ENCODE peak calls at places on chromosomes 3 and 15, in ten cellular contexts. K is putamen; H is left colon; O is upper lobe of right lung; E is thoracic aorta; T is AG08395; D is NCI-H1092; C is activated CD4-positive, alpha-beta memory T cell treated with anti-CD3 and anti-CD28 coated beads, Interleukin-2, amount 10 ng/mL, durations not matched to agents 7 days and 5 days; J is HEK293T; A is iPS-NIHi11. N is an unnamed sample.
A peak's percentile ranks its signal among the peaks of the same experiment; 100 is the strongest.

GRCh38 chr3:11803977-11804903 is 42.4 kb downstream of the TAMM41 start:
- DNase-seq in K (peak; percentile 21), H (peak; percentile 32), O (no peak), E (no peak), T (peak; percentile 78), D (no peak), C (peak; percentile 56), J (peak; percentile 65), A (peak; percentile 74), N (peak; percentile 39)

GRCh38 chr3:51718547-51719412 is 11.9 kb downstream of the GRM2 start:
- DNase-seq in K (no peak), H (peak; percentile 69), O (peak; percentile 78), E (no peak), T (peak; percentile 45), D (peak; percentile 55), C (peak; percentile 83), J (peak; percentile 78), A (peak; percentile 92), N (peak; percentile 78)

GRCh38 chr3:174951023-174951422 is 91.9 kb downstream of the NAALADL2 start:
- DNase-seq in K (peak; percentile 38), H (no peak), O (no peak), E (no peak), T (no peak), D (no peak), C (no peak), J (no peak), A (no peak), N (no peak)

GRCh38 chr3:184808021-184808420 is 3.9 kb upstream of the VPS8 start:
- DNase-seq in K (no peak), H (no peak), O (no peak), E (no peak), T (no peak), D (no peak), C (no peak), J (no peak), A (peak; percentile 44), N (no peak)

GRCh38 chr3:46671541-46672348 is 21.7 kb downstream of the ALS2CL start:
- DNase-seq in K (no peak), H (peak; percentile 21), O (peak; percentile 59), E (no peak), T (no peak), D (no peak), C (no peak), J (no peak), A (no peak), N (no peak)

GRCh38 chr15:101482526-101483371 is 6.8 kb downstream of the PCSK6 start:
- DNase-seq in K (no peak), H (no peak), O (no peak), E (no peak), T (no peak), D (no peak), C (no peak), J (no peak), A (no peak), N (no peak)

GRCh38 chr15:68550498-68551295 is 28.1 kb upstream of the CORO2B start:
- DNase-seq in K (peak; percentile 62), H (no peak), O (peak; percentile 78), E (no peak), T (peak; percentile 48), D (peak; percentile 24), C (peak; percentile 75), J (peak; percentile 68), A (peak; percentile 82), N (peak; percentile 77)

GRCh38 chr3:87873136-87873535 is 185.7 kb downstream of the CGGBP1 start:
- DNase-seq in K (no peak), H (no peak), O (no peak), E (no peak), T (no peak), D (no peak), C (no peak), J (no peak), A (no peak), N (no peak)

GRCh38 chr15:51380999-51381806 is 39.7 kb downstream of the GLDN start:
- DNase-seq in K (peak; percentile 85), H (peak; percentile 43), O (no peak), E (peak; percentile 45), T (peak; percentile 83), D (peak; percentile 14), C (peak; percentile 34), J (peak; percentile 63), A (peak; percentile 82), N (peak; percentile 67)

GRCh38 chr15:99343836-99344551 is 92.7 kb downstream of the LRRC28 start:
- DNase-seq in K (no peak), H (no peak), O (no peak), E (no peak), T (no peak), D (no peak), C (peak; percentile 30), J (peak; percentile 26), A (peak; percentile 53), N (no peak)

GRCh38 chr15:48191574-48192225 is at the start of gene CTXN2:
- DNase-seq in K (peak; percentile 52), H (no peak), O (no peak), E (no peak), T (no peak), D (no peak), C (no peak), J (no peak), A (peak; percentile 18), N (peak; percentile 18)

GRCh38 chr3:7305561-7305960 is 444.6 kb downstream of the GRM7 start:
- DNase-seq in K (no peak), H (no peak), O (no peak), E (no peak), T (no peak), D (no peak), C (no peak), J (no peak), A (no peak), N (no peak)

GRCh38 chr3:159913712-159914414 is 74.8 kb upstream of the IL12A start:
- DNase-seq in K (no peak), H (no peak), O (no peak), E (no peak), T (no peak), D (no peak), C (no peak), J (no peak), A (no peak), N (no peak)

GRCh38 chr3:112357888-112358287 is 24.9 kb downstream of the CD200 start:
- DNase-seq in K (no peak), H (no peak), O (no peak), E (no peak), T (no peak), D (no peak), C (peak; percentile 40), J (no peak), A (no peak), N (no peak)

GRCh38 chr15:31241888-31242287 is 84.7 kb upstream of the KLF13 start:
- DNase-seq in K (no peak), H (no peak), O (no peak), E (no peak), T (no peak), D (no peak), C (peak; percentile 55), J (no peak), A (no peak), N (no peak)

GRCh38 chr3:11718582-11719405 is 75.1 kb upstream of the VGLL4 start:
- DNase-seq in K (peak; percentile 39), H (peak; percentile 54), O (peak; percentile 71), E (peak; percentile 32), T (peak; percentile 52), D (no peak), C (peak; percentile 46), J (peak; percentile 36), A (no peak), N (peak; percentile 67)

GRCh38 chr3:128761392-128761791 is 35.4 kb downstream of the RAB7A start:
- DNase-seq in K (no peak), H (no peak), O (no peak), E (no peak), T (no peak), D (no peak), C (no peak), J (no peak), A (no peak), N (no peak)

GRCh38 chr3:171266034-171266805 is 194.0 kb downstream of the TNIK start:
- DNase-seq in K (peak; percentile 58), H (no peak), O (no peak), E (no peak), T (no peak), D (no peak), C (no peak), J (no peak), A (no peak), N (no peak)

GRCh38 chr3:72347819-72348319 is 500.4 kb downstream of the SHQ1 start:
- DNase-seq in K (peak; percentile 57), H (peak; percentile 86), O (peak; percentile 87), E (peak; percentile 92), T (peak; percentile 77), D (no peak), C (peak; percentile 65), J (no peak), A (peak; percentile 82), N (peak; percentile 54)

GRCh38 chr3:133440652-133441051 is 40.8 kb downstream of the BFSP2 start:
- DNase-seq in K (no peak), H (no peak), O (no peak), E (no peak), T (no peak), D (no peak), C (no peak), J (no peak), A (no peak), N (no peak)

GRCh38 chr15:85615930-85616329 is 178.8 kb downstream of the KLHL25 start:
- DNase-seq in K (no peak), H (no peak), O (no peak), E (no peak), T (peak; percentile 31), D (no peak), C (no peak), J (peak; percentile 49), A (peak; percentile 49), N (peak; percentile 40)

GRCh38 chr3:11995061-11995460 is 9.1 kb upstream of the SYN2 start:
- DNase-seq in K (no peak), H (no peak), O (no peak), E (no peak), T (no peak), D (peak; percentile 45), C (no peak), J (peak; percentile 33), A (peak; percentile 62), N (no peak)